ENCODE peak calls at places on chromosomes 6 and 20, in nine cellular contexts. I is ACHN, L is T-helper 1 cell, A is Right ventricle myocardium superior, J is neural progenitor cell, W is globus pallidus, H is mesothelial cell of epicardium, Z is WTC11, S is NCI-H187 treated with DMSO at 0.1 percent for 48 hours. D is an unnamed sample.

GRCh38 chr6:77573843-77574242 is 79.0 kb upstream of the MEI4 start:
- DNase-seq in I (no peak), L (no peak), A (no peak), J (no peak), W (no peak), H (no peak), Z (no peak), S (no peak), D (no peak)

GRCh38 chr6:134307870-134308269 is 10.0 kb downstream of the SGK1 start:
- DNase-seq in I (no peak), L (no peak), A (no peak), J (no peak), W (no peak), H (no peak), Z (no peak), S (no peak), D (no peak)

GRCh38 chr20:19864130-19864529 is 106.1 kb downstream of the RIN2 start:
- DNase-seq in I (no peak), L (no peak), A (no peak), J (no peak), W (no peak), H (no peak), Z (no peak), S (no peak), D (no peak)

GRCh38 chr6:40968620-40969145 is 70.3 kb downstream of the UNC5CL start:
- DNase-seq in I (no peak), L (no peak), A (no peak), J (no peak), W (no peak), H (no peak), Z (no peak), S (no peak), D (no peak)

GRCh38 chr6:142845624-142846458 is 99.1 kb downstream of the HIVEP2 start:
- DNase-seq in I (peak; percentile 80), L (peak; percentile 45), A (peak; percentile 94), J (peak; percentile 87), W (peak; percentile 85), H (peak; percentile 81), Z (peak; percentile 65), S (no peak), D (peak; percentile 64)

GRCh38 chr20:49821850-49822249 is 9.2 kb downstream of the SLC9A8 start:
- DNase-seq in I (peak; percentile 19), L (no peak), A (no peak), J (no peak), W (no peak), H (no peak), Z (no peak), S (no peak), D (peak; percentile 37)

GRCh38 chr6:151291145-151292055 is 51.6 kb downstream of the AKAP12 start:
- DNase-seq in I (no peak), L (no peak), A (peak; percentile 61), J (peak; percentile 48), W (peak; percentile 7), H (peak; percentile 28), Z (peak; percentile 18), S (no peak), D (no peak)

GRCh38 chr20:54219751-54220426 is 12.0 kb downstream of the PFDN4 start:
- DNase-seq in I (peak; percentile 53), L (no peak), A (no peak), J (peak; percentile 59), W (no peak), H (no peak), Z (no peak), S (no peak), D (peak; percentile 28)

GRCh38 chr6:120935908-120936307 is 398.4 kb downstream of the TBC1D32 start:
- DNase-seq in I (no peak), L (no peak), A (no peak), J (no peak), W (no peak), H (no peak), Z (no peak), S (no peak), D (no peak)

GRCh38 chr20:63502671-63503172 is 3.8 kb upstream of the EEF1A2 start:
- DNase-seq in I (no peak), L (no peak), A (peak; percentile 42), J (no peak), W (no peak), H (no peak), Z (no peak), S (no peak), D (no peak)

GRCh38 chr20:38208523-38208922 is 43.5 kb upstream of the TGM2 start:
- DNase-seq in I (no peak), L (no peak), A (no peak), J (no peak), W (no peak), H (no peak), Z (no peak), S (no peak), D (no peak)

GRCh38 chr6:37480118-37480736 is 19.5 kb downstream of the CCDC167 start:
- DNase-seq in I (no peak), L (no peak), A (no peak), J (no peak), W (no peak), H (no peak), Z (no peak), S (no peak), D (peak; percentile 32)

GRCh38 chr6:84461461-84461860 is 234.0 kb upstream of the CEP162 start:
- DNase-seq in I (no peak), L (no peak), A (no peak), J (no peak), W (no peak), H (no peak), Z (no peak), S (no peak), D (no peak)

GRCh38 chr6:160238786-160239751 is 19.6 kb downstream of the SLC22A2 start:
- DNase-seq in I (peak; percentile 12), L (no peak), A (no peak), J (no peak), W (no peak), H (no peak), Z (no peak), S (no peak), D (peak; percentile 53)

GRCh38 chr20:13687827-13688226 is 49.1 kb upstream of the TASP1 start:
- DNase-seq in I (no peak), L (no peak), A (no peak), J (no peak), W (no peak), H (no peak), Z (no peak), S (no peak), D (no peak)

GRCh38 chr6:51814418-51814817 is 273.0 kb downstream of the PKHD1 start:
- DNase-seq in I (no peak), L (no peak), A (no peak), J (no peak), W (no peak), H (no peak), Z (peak; percentile 40), S (no peak), D (peak; percentile 2)

GRCh38 chr20:18533978-18534644 is 26.4 kb downstream of the SEC23B start:
- DNase-seq in I (no peak), L (no peak), A (no peak), J (no peak), W (no peak), H (no peak), Z (no peak), S (no peak), D (no peak)

GRCh38 chr6:149060300-149060984 is 257.1 kb upstream of the TAB2 start:
- DNase-seq in I (no peak), L (peak; percentile 33), A (peak; percentile 53), J (no peak), W (no peak), H (no peak), Z (no peak), S (no peak), D (no peak)

GRCh38 chr20:39042279-39043150 is 80.4 kb downstream of the DHX35 start:
- DNase-seq in I (no peak), L (no peak), A (no peak), J (no peak), W (no peak), H (no peak), Z (no peak), S (no peak), D (peak; percentile 93)

GRCh38 chr6:167547751-167548150 is 222.9 kb downstream of the TTLL2 start:
- DNase-seq in I (peak; percentile 8), L (no peak), A (no peak), J (no peak), W (no peak), H (no peak), Z (no peak), S (no peak), D (no peak)

GRCh38 chr6:52233975-52234823 is 10.1 kb downstream of the IL17F start:
- DNase-seq in I (peak; percentile 71), L (no peak), A (no peak), J (peak; percentile 72), W (no peak), H (no peak), Z (peak; percentile 50), S (no peak), D (peak; percentile 75)

GRCh38 chr6:24522090-24522820 is 27.5 kb downstream of the ALDH5A1 start:
- DNase-seq in I (peak; percentile 91), L (no peak), A (no peak), J (no peak), W (no peak), H (no peak), Z (no peak), S (peak; percentile 84), D (peak; percentile 5)

GRCh38 chr20:34824861-34825529 is 456 bp downstream of the NCOA6 start:
- DNase-seq in I (peak; percentile 49), L (peak; percentile 55), A (peak; percentile 77), J (peak; percentile 89), W (peak; percentile 69), H (peak; percentile 53), Z (peak; percentile 78), S (no peak), D (peak; percentile 20)

GRCh38 chr20:54476336-54476928 is 1.0 kb downstream of the DOK5 start:
- DNase-seq in I (no peak), L (no peak), A (no peak), J (peak; percentile 9), W (no peak), H (no peak), Z (peak; percentile 16), S (no peak), D (no peak)

GRCh38 chr6:28947067-28947765 is 23.4 kb upstream of the TRIM27 start:
- DNase-seq in I (no peak), L (no peak), A (no peak), J (no peak), W (no peak), H (no peak), Z (no peak), S (no peak), D (no peak)

D was measured in mammary epithelial cell.